ENCODE peak calls at places on chromosomes 11 and 22, in four cellular contexts. Q is activated T-cell treated with anti-CD3 and anti-CD28 coated beads, Interleukin-2, amount 50 U/mL, for 48 hours; J is C1 segment of cervical spinal cord; X is endothelial cell. Z is an unnamed sample.

GRCh38 chr11:8199676-8200075 is 30.9 kb upstream of the RIC3 start:
- DNase-seq in Q (no peak), J (no peak), X (no peak), Z (no peak)

GRCh38 chr11:8649361-8649760 is 33.1 kb downstream of the TRIM66 start:
- DNase-seq in Q (no peak), J (no peak), X (no peak), Z (no peak)

GRCh38 chr22:48234011-48234410 is 1471.6 kb downstream of the TBC1D22A start:
- DNase-seq in Q (no peak), J (no peak), X (no peak), Z (no peak)

GRCh38 chr11:61472282-61472681 is 36.3 kb upstream of the LRRC10B start:
- DNase-seq in Q (no peak), J (no peak), X (no peak), Z (no peak)

GRCh38 chr11:32385998-32386397 is 49.3 kb downstream of the WT1 start:
- DNase-seq in Q (no peak), J (no peak), X (peak), Z (no peak)

GRCh38 chr22:42711895-42712837 is 8.5 kb downstream of the A4GALT start:
- DNase-seq in Q (no peak), J (no peak), X (no peak), Z (no peak)

GRCh38 chr11:134237557-134237922 is 13.1 kb downstream of the VPS26B start:
- DNase-seq in Q (no peak), J (no peak), X (no peak), Z (no peak)

GRCh38 chr11:2528301-2529050 is 83.7 kb downstream of the KCNQ1 start:
- DNase-seq in Q (no peak), J (no peak), X (no peak), Z (no peak)

Z was measured in activated naive CD8-positive, alpha-beta T cell treated with anti-CD3 and anti-CD28 coated beads for 36 hours.